ENCODE peak calls at places on chromosomes 12 and 14, in five cellular contexts. V is occipital lobe; T is hypothalamus; L is stimulated activated CD4-positive, alpha-beta T cell treated with anti-CD3 and anti-CD28 coated beads, Interleukin-12 subunit alpha, Interleukin-12 subunit beta, amount 100 ng/mL, for 4 hours; Y is Peyer's patch. X is an unnamed sample.

GRCh38 chr14:100488057-100488456 is 99.2 kb downstream of the BEGAIN start:
- DNase-seq in Y (no peak), V (no peak), L (no peak), T (no peak), X (no peak)

GRCh38 chr12:7395950-7396349 is 48.0 kb downstream of the CD163L1 start:
- DNase-seq in T (no peak), Y (no peak), L (no peak), V (no peak), X (no peak)

GRCh38 chr12:30757316-30757715 is 2.6 kb upstream of the CAPRIN2 start:
- DNase-seq in V (no peak), Y (no peak), L (no peak), T (no peak), X (no peak)

GRCh38 chr12:27460471-27460978 is 14.0 kb downstream of the SMCO2 start:
- DNase-seq in Y (no peak), L (peak), T (no peak), V (no peak), X (no peak)

GRCh38 chr12:43210437-43211197 is 341.4 kb downstream of the ADAMTS20 start:
- DNase-seq in Y (no peak), T (no peak), V (no peak), L (no peak), X (peak)

GRCh38 chr12:61821381-61821780 is 438.8 kb upstream of the USP15 start:
- DNase-seq in V (no peak), T (no peak), Y (no peak), L (no peak), X (no peak)

GRCh38 chr14:93023802-93024434 is 91.8 kb downstream of the ITPK1 start:
- DNase-seq in Y (no peak), T (no peak), V (no peak), L (no peak), X (no peak)

GRCh38 chr12:68344126-68344525 is 12.0 kb upstream of the MDM1 start:
- DNase-seq in L (no peak), V (no peak), Y (no peak), T (no peak), X (no peak)

GRCh38 chr12:71186571-71187288 is 28.9 kb upstream of the TSPAN8 start:
- DNase-seq in V (no peak), T (no peak), Y (no peak), L (no peak), X (no peak)

X was measured in B cell.